ENCODE peak calls at places on chromosomes 2 and 18, in seven cellular contexts. One of them, this sample, is unnamed.

GRCh38 chr18:80175451-80176235 is 66.6 kb downstream of the ADNP2 start:
- DNase-seq in mesenchymal stem cell: no peak
- DNase-seq in H9: no peak
- DNase-seq in neuronal stem cell: no peak
- DNase-seq in H1: no peak
- DNase-seq in IMR-90: no peak
- DNase-seq in trophoblast cell: peak; percentile 26
- DNase-seq in this sample: no peak

GRCh38 chr2:202149155-202149762 is 76.2 kb downstream of the KIAA2012 start:
- DNase-seq in H1: peak; percentile 68
- DNase-seq in mesenchymal stem cell: no peak
- DNase-seq in IMR-90: peak; percentile 57
- DNase-seq in trophoblast cell: no peak
- DNase-seq in neuronal stem cell: peak; percentile 80
- DNase-seq in H9: peak; percentile 55
- DNase-seq in this sample: peak; percentile 77

GRCh38 chr2:173750332-173750731 is 214.8 kb downstream of the SP3 start:
- DNase-seq in H1: no peak
- DNase-seq in IMR-90: peak; percentile 25
- DNase-seq in trophoblast cell: no peak
- DNase-seq in H9: peak; percentile 53
- DNase-seq in mesenchymal stem cell: peak; percentile 18
- DNase-seq in neuronal stem cell: peak; percentile 33
- DNase-seq in this sample: peak; percentile 82

GRCh38 chr2:215579809-215580208 is 143.9 kb upstream of the FN1 start:
- DNase-seq in IMR-90: peak; percentile 90
- DNase-seq in mesenchymal stem cell: peak; percentile 61
- DNase-seq in neuronal stem cell: no peak
- DNase-seq in H9: no peak
- DNase-seq in H1: no peak
- DNase-seq in trophoblast cell: peak; percentile 73
- DNase-seq in this sample: no peak

GRCh38 chr2:86350751-86351150 is 13.3 kb upstream of the REEP1 start:
- DNase-seq in H9: no peak
- DNase-seq in mesenchymal stem cell: no peak
- DNase-seq in neuronal stem cell: no peak
- DNase-seq in IMR-90: no peak
- DNase-seq in trophoblast cell: peak; percentile 95
- DNase-seq in H1: no peak
- DNase-seq in this sample: no peak

GRCh38 chr18:79068299-79068945 is 772 bp upstream of the ATP9B start:
- DNase-seq in IMR-90: no peak
- DNase-seq in neuronal stem cell: no peak
- DNase-seq in H9: no peak
- DNase-seq in trophoblast cell: no peak
- DNase-seq in mesenchymal stem cell: peak; percentile 12
- DNase-seq in H1: no peak
- DNase-seq in this sample: peak; percentile 10

GRCh38 chr2:161905389-161906046 is 168.5 kb downstream of the DPP4 start:
- DNase-seq in trophoblast cell: no peak
- DNase-seq in IMR-90: no peak
- DNase-seq in H1: no peak
- DNase-seq in H9: no peak
- DNase-seq in mesenchymal stem cell: no peak
- DNase-seq in neuronal stem cell: no peak
- DNase-seq in this sample: no peak

GRCh38 chr2:46335966-46336436 is 38.8 kb downstream of the EPAS1 start:
- DNase-seq in mesenchymal stem cell: no peak
- DNase-seq in H1: no peak
- DNase-seq in trophoblast cell: no peak
- DNase-seq in IMR-90: no peak
- DNase-seq in H9: no peak
- DNase-seq in neuronal stem cell: no peak
- DNase-seq in this sample: no peak

GRCh38 chr18:80109676-80110078 is 615 bp downstream of the ADNP2 start:
- DNase-seq in mesenchymal stem cell: peak; percentile 68
- DNase-seq in neuronal stem cell: peak; percentile 43
- DNase-seq in IMR-90: peak; percentile 31
- DNase-seq in trophoblast cell: peak; percentile 46
- DNase-seq in H1: peak; percentile 71
- DNase-seq in H9: peak; percentile 67
- DNase-seq in this sample: peak; percentile 76

GRCh38 chr18:34965108-34965507 is 76.1 kb upstream of the MAPRE2 start:
- DNase-seq in IMR-90: no peak
- DNase-seq in H9: no peak
- DNase-seq in mesenchymal stem cell: no peak
- DNase-seq in trophoblast cell: no peak
- DNase-seq in H1: no peak
- DNase-seq in neuronal stem cell: no peak
- DNase-seq in this sample: no peak

GRCh38 chr2:33229646-33230045 is 246.8 kb upstream of the RASGRP3 start:
- DNase-seq in mesenchymal stem cell: no peak
- DNase-seq in neuronal stem cell: no peak
- DNase-seq in H1: no peak
- DNase-seq in trophoblast cell: no peak
- DNase-seq in IMR-90: no peak
- DNase-seq in H9: no peak
- DNase-seq in this sample: no peak

GRCh38 chr2:97966545-97967215 is 29.1 kb downstream of the TMEM131 start:
- DNase-seq in mesenchymal stem cell: no peak
- DNase-seq in trophoblast cell: peak; percentile 75
- DNase-seq in H1: no peak
- DNase-seq in H9: no peak
- DNase-seq in neuronal stem cell: no peak
- DNase-seq in IMR-90: peak; percentile 27
- DNase-seq in this sample: no peak

DNA sequence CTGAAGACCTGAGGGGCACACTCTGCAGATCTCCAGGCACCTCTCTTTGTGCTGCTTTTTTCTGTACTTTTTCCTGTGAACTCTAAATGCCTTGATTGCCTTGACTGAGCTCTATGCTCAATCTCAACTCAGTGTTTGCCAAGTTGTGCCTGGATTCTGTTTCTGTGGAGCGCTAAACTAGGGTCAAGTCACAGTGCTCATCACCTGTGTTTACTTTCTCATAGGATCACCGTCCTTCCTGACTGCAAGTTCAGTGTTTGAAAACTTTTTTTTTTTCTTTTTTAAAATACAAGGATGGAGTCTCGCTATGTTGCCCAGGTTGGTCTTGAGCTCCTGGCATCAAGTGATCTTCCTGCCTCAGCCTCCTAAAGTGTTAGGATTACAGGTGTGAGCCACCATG is 62.6 kb downstream of the AGPS start:
- DNase-seq in neuronal stem cell: no peak
- DNase-seq in IMR-90: no peak
- DNase-seq in mesenchymal stem cell: no peak
- DNase-seq in trophoblast cell: no peak
- DNase-seq in H9: no peak
- DNase-seq in H1: no peak
- DNase-seq in this sample: no peak
- H4K8ac ChIP-seq in neuronal stem cell: no peak overlapping the region
- H4K8ac ChIP-seq in IMR-90: no peak overlapping the region
- H4K8ac ChIP-seq in mesenchymal stem cell: no peak overlapping the region
- H4K8ac ChIP-seq in trophoblast cell: no peak overlapping the region
- H4K8ac ChIP-seq in H9: no peak overlapping the region
- H4K8ac ChIP-seq in H1: no peak overlapping the region
- H4K8ac ChIP-seq in this sample: no peak overlapping the region

DNA sequence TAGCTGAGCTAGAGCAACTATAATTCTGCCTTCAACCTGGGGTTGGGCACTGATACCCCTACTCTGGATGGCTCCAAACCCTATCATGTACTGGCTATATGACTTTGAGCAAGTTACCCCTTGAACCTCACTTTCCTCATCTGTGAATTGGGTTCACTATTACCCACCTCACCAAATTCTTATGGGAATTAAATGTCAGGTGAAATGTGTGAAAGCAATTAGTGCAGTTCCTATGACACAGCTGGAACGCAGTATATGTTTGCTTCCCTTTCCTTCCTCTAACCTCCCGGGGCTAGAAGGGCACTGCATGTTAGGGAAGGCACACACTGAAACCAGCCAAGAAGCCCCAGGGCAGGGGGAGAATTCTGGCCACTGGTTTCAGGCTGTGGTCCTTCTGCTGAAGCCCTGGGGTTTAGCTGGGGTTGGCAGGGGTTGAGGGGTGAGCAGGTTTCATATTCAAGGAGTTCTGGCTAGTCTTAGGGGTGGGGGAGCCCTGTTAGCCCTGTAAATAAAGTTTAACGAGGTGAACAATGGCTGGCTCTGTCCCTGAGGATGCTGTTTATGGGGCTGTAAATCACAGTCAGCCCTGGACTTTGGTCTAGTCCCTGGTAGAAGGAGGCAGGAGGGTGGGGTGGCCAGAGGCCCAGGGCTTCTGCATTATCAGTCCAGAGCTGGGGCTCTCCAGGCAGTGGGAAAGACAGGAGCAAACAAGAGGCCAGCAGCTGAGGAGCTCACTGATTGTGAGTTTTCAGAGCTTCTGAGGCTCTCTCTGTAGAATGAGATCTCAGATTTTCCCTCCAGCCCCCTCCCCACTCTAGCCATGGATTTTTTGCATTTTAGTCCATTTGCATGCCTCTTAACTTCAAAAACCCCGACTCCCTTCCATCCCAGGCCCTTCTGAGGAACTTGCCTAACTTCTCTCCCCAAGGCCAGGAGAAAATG is 8.0 kb downstream of the PKDCC start:
- DNase-seq in IMR-90: no peak
- DNase-seq in H1: no peak
- DNase-seq in H9: no peak
- DNase-seq in mesenchymal stem cell: peak; percentile 9
- DNase-seq in trophoblast cell: no peak
- DNase-seq in neuronal stem cell: no peak
- DNase-seq in this sample: no peak
- H3K4me1 ChIP-seq in IMR-90: peaks cover 49% of the 10 kb centered on the region
- H3K4me1 ChIP-seq in H1: peaks cover 22% of the 10 kb centered on the region
- H3K4me1 ChIP-seq in H9: peaks cover 2% of the 10 kb centered on the region
- H3K4me1 ChIP-seq in mesenchymal stem cell: peaks cover 31% of the 10 kb centered on the region
- H3K4me1 ChIP-seq in trophoblast cell: peaks cover 23% of the 10 kb centered on the region
- H3K4me1 ChIP-seq in neuronal stem cell: peaks cover 33% of the 10 kb centered on the region
- H3K4me1 ChIP-seq in this sample: peaks cover 19% of the 10 kb centered on the region

GRCh38 chr2:60984717-60985116 is 32.8 kb upstream of the PEX13 start:
- DNase-seq in mesenchymal stem cell: no peak
- DNase-seq in neuronal stem cell: no peak
- DNase-seq in IMR-90: no peak
- DNase-seq in trophoblast cell: no peak
- DNase-seq in H9: no peak
- DNase-seq in H1: no peak
- DNase-seq in this sample: no peak
- H3K4me2 ChIP-seq in mesenchymal stem cell: no peak overlapping the region
- H3K4me2 ChIP-seq in neuronal stem cell: no peak overlapping the region
- H3K4me2 ChIP-seq in IMR-90: no peak overlapping the region
- H3K4me2 ChIP-seq in trophoblast cell: no peak overlapping the region
- H3K4me2 ChIP-seq in H9: no peak overlapping the region
- H3K4me2 ChIP-seq in H1: no peak overlapping the region
- H3K4me2 ChIP-seq in this sample: no peak overlapping the region

DNA sequence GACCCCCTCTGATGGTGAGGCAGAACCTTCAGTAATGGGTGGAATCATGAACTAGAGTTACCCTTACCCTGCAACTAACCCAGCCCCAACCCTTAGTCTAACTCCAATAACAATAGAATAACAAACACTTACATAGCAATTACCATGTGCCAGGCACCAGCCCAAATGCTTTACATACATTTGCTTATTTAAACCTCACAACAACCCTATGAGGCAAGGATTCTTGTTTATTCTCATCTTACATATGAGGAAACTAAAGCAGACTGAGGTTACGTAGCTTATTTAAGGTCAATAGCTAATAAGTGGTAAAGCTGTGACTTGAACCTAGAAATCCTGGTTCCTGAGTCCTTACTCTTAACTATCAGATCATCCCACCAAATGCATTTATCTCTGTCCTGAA is 132.8 kb downstream of the CYP26B1 start:
- DNase-seq in trophoblast cell: peak; percentile 18
- DNase-seq in H9: no peak
- DNase-seq in neuronal stem cell: no peak
- DNase-seq in mesenchymal stem cell: no peak
- DNase-seq in H1: no peak
- DNase-seq in IMR-90: no peak
- DNase-seq in this sample: no peak
- H4K8ac ChIP-seq in trophoblast cell: no peak overlapping the region
- H4K8ac ChIP-seq in H9: no peak overlapping the region
- H4K8ac ChIP-seq in neuronal stem cell: no peak overlapping the region
- H4K8ac ChIP-seq in mesenchymal stem cell: no peak overlapping the region
- H4K8ac ChIP-seq in H1: no peak overlapping the region
- H4K8ac ChIP-seq in IMR-90: no peak overlapping the region
- H4K8ac ChIP-seq in this sample: no peak overlapping the region

GRCh38 chr2:9774266-9774665 is 69.0 kb upstream of the TAF1B start:
- DNase-seq in mesenchymal stem cell: no peak
- DNase-seq in H9: no peak
- DNase-seq in IMR-90: no peak
- DNase-seq in H1: no peak
- DNase-seq in neuronal stem cell: no peak
- DNase-seq in trophoblast cell: no peak
- DNase-seq in this sample: no peak
- H3K4me1 ChIP-seq in mesenchymal stem cell: peaks cover 23% of the 10 kb centered on the region
- H3K4me1 ChIP-seq in H9: peaks cover 3% of the 10 kb centered on the region
- H3K4me1 ChIP-seq in IMR-90: peaks cover 9% of the 10 kb centered on the region
- H3K4me1 ChIP-seq in H1: peaks cover 10% of the 10 kb centered on the region
- H3K4me1 ChIP-seq in neuronal stem cell: peaks cover 26% of the 10 kb centered on the region
- H3K4me1 ChIP-seq in trophoblast cell: peaks cover 5% of the 10 kb centered on the region
- H3K4me1 ChIP-seq in this sample: no peaks in the 10 kb centered on the region

DNA sequence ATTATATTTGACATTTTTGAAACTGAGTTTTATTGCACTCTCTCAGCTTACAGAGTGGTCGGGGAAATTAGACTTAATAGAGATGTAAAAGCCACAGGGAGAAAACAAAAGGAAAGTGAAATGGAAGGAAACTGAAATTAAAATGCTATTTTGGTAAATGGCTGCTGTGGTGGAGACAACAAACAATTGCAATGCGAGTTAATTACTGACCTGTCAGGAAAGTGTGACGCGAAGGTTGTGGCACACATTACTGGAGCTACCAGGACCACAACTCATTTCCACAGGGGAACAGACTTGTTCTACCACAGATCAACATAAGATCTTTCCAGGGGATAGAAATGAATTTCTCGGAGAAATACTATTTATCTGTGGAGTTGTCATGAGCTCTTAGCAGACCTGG is 19.5 kb downstream of the ARHGAP15 start:
- DNase-seq in H9: no peak
- DNase-seq in mesenchymal stem cell: no peak
- DNase-seq in neuronal stem cell: no peak
- DNase-seq in H1: no peak
- DNase-seq in IMR-90: no peak
- DNase-seq in trophoblast cell: no peak
- DNase-seq in this sample: no peak
- H3K4me2 ChIP-seq in H9: no peak overlapping the region
- H3K4me2 ChIP-seq in mesenchymal stem cell: no peak overlapping the region
- H3K4me2 ChIP-seq in neuronal stem cell: no peak overlapping the region
- H3K4me2 ChIP-seq in H1: no peak overlapping the region
- H3K4me2 ChIP-seq in IMR-90: no peak overlapping the region
- H3K4me2 ChIP-seq in trophoblast cell: no peak overlapping the region
- H3K4me2 ChIP-seq in this sample: no peak overlapping the region

This sample was measured in mesendoderm.